ENCODE peak calls at places on chromosome 19, in ten cellular contexts. C is body of pancreas; E is psoas muscle; U is CD4-positive, alpha-beta memory T cell; R is testis; D is lower lobe of right lung; F is colonic mucosa; Z is A673; W is cardiac muscle cell; V is tibial artery. G is an unnamed sample. For H3K4me1, the result is how much of the 10 kb centered on the place peaks cover.

GRCh38 chr19:55479451-55480230 is 3.2 kb downstream of the ZNF628 start:
- DNase-seq in C (peak), E (no peak), U (no peak), R (no peak), D (no peak), F (no peak), Z (no peak), W (no peak), V (no peak), G (no peak)

GRCh38 chr19:44741841-44742352 is 6.6 kb upstream of the BCL3 start:
- DNase-seq in C (peak), E (peak), U (no peak), R (peak), D (peak), F (peak), Z (peak), W (no peak), V (peak), G (peak)

GRCh38 chr19:46718157-46718933 is 1.4 kb upstream of the PRKD2 start:
- DNase-seq in C (no peak), E (no peak), U (peak), R (no peak), D (no peak), F (peak), Z (no peak), W (no peak), V (no peak), G (no peak)

GRCh38 chr19:29643361-29643935 is 21.8 kb upstream of the PLEKHF1 start:
- DNase-seq in C (no peak), E (no peak), U (no peak), R (no peak), D (peak), F (no peak), Z (no peak), W (no peak), V (no peak), G (no peak)

GRCh38 chr19:32041681-32042292 is 303.6 kb upstream of the ZNF507 start:
- DNase-seq in C (peak), E (peak), U (no peak), R (peak), D (no peak), F (peak), Z (peak), W (peak), V (no peak), G (peak)

GRCh38 chr19:36210497-36210896 is 4.0 kb downstream of the ZNF565 start:
- DNase-seq in C (no peak), E (no peak), U (no peak), R (no peak), D (no peak), F (no peak), Z (no peak), W (no peak), V (no peak), G (no peak)

GRCh38 chr19:55594996-55595530 is 4.3 kb downstream of the FIZ1 start:
- DNase-seq in C (no peak), E (no peak), U (no peak), R (no peak), D (no peak), F (no peak), Z (no peak), W (no peak), V (no peak), G (no peak)

GRCh38 chr19:49475995-49476880 is 2.2 kb downstream of the FLT3LG start:
- DNase-seq in C (no peak), E (peak), U (peak), R (no peak), D (no peak), F (peak), Z (peak), W (peak), V (no peak), G (no peak)

GRCh38 chr19:27689734-27690241 is 1523.2 kb downstream of the UQCRFS1 start:
- DNase-seq in C (no peak), E (no peak), U (no peak), R (no peak), D (no peak), F (no peak), Z (no peak), W (no peak), V (no peak), G (no peak)

GRCh38 chr19:55454787-55455243 is 6.6 kb downstream of the ISOC2 start:
- DNase-seq in C (no peak), E (no peak), U (peak), R (peak), D (no peak), F (no peak), Z (peak), W (peak), V (no peak), G (no peak)

GRCh38 chr19:48390188-48391099 is 907 bp downstream of the KDELR1 start:
- DNase-seq in C (peak), E (peak), U (peak), R (peak), D (peak), F (peak), Z (peak), W (peak), V (peak), G (peak)

GRCh38 chr19:13018037-13018914 is 23.0 kb downstream of the NFIX start:
- DNase-seq in C (no peak), E (peak), U (no peak), R (peak), D (no peak), F (no peak), Z (no peak), W (no peak), V (no peak), G (peak)

GRCh38 chr19:56875717-56876116 is 35.2 kb upstream of the PEG3 start:
- DNase-seq in C (no peak), E (no peak), U (no peak), R (no peak), D (no peak), F (no peak), Z (no peak), W (no peak), V (no peak), G (no peak)

GRCh38 chr19:3778899-3779723 is 7.1 kb downstream of the MATK start:
- DNase-seq in C (no peak), E (no peak), U (no peak), R (no peak), D (no peak), F (no peak), Z (no peak), W (no peak), V (no peak), G (no peak)

GRCh38 chr19:4380254-4380727 is 20.1 kb downstream of the SH3GL1 start:
- DNase-seq in C (peak), E (peak), U (peak), R (peak), D (peak), F (no peak), Z (no peak), W (no peak), V (no peak), G (peak)

GRCh38 chr19:35380450-35381124 is 9.7 kb downstream of the GPR42 start:
- DNase-seq in C (no peak), E (no peak), U (no peak), R (no peak), D (no peak), F (no peak), Z (no peak), W (peak), V (no peak), G (no peak)

GRCh38 chr19:55867101-55867500 is 30.8 kb downstream of the NLRP4 start:
- DNase-seq in C (no peak), E (no peak), U (no peak), R (no peak), D (no peak), F (no peak), Z (no peak), W (no peak), V (no peak), G (no peak)

GRCh38 chr19:55369651-55370304 is 485 bp downstream of the IL11 start:
- DNase-seq in C (no peak), E (no peak), U (no peak), R (peak), D (peak), F (no peak), Z (peak), W (peak), V (no peak), G (no peak)

GRCh38 chr19:49469828-49470614 is 4.0 kb upstream of the FLT3LG start:
- DNase-seq in C (no peak), E (no peak), U (peak), R (no peak), D (no peak), F (no peak), Z (no peak), W (no peak), V (no peak), G (no peak)

GRCh38 chr19:15197275-15198005 is 3.4 kb downstream of the NOTCH3 start:
- DNase-seq in C (no peak), E (no peak), U (no peak), R (no peak), D (no peak), F (no peak), Z (no peak), W (no peak), V (no peak), G (no peak)

GRCh38 chr19:17671906-17672305 is 16.2 kb downstream of the UNC13A start:
- DNase-seq in C (no peak), E (no peak), U (no peak), R (peak), D (no peak), F (no peak), Z (peak), W (peak), V (no peak), G (no peak)

GRCh38 chr19:17306285-17306714 is 628 bp downstream of the MRPL34 start:
- DNase-seq in C (no peak), E (no peak), U (no peak), R (no peak), D (no peak), F (no peak), Z (no peak), W (peak), V (no peak), G (no peak)

DNA sequence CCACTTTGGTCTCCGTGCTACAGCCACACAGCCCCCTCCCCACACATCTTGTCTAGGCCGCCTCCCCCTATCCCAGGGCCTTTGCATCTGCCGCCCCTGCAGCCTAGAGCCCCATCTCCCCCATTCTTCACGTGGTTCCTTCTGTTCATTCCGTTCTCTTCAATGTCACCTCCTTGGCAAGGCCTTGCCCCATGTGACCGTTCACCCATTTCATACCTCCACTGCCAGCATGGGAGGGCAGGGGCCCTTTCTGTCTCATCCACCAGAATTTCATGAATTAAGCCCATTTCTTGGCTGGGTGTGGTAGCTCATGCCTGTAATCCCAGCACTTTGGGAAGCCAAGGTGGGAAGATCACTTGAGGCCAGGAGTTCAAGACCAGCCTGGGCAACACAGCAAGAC is 15.7 kb upstream of the HNRNPM start:
- DNase-seq in C (no peak), E (no peak), U (no peak), R (no peak), D (no peak), F (no peak), Z (no peak), W (no peak), V (no peak), G (no peak)
- H3K4me3 ChIP-seq in C (no peak), E (no peak), U (no peak), R (no peak), D (no peak), F (no peak), Z (no peak), W (no peak), V (no peak), G (no peak)

DNA sequence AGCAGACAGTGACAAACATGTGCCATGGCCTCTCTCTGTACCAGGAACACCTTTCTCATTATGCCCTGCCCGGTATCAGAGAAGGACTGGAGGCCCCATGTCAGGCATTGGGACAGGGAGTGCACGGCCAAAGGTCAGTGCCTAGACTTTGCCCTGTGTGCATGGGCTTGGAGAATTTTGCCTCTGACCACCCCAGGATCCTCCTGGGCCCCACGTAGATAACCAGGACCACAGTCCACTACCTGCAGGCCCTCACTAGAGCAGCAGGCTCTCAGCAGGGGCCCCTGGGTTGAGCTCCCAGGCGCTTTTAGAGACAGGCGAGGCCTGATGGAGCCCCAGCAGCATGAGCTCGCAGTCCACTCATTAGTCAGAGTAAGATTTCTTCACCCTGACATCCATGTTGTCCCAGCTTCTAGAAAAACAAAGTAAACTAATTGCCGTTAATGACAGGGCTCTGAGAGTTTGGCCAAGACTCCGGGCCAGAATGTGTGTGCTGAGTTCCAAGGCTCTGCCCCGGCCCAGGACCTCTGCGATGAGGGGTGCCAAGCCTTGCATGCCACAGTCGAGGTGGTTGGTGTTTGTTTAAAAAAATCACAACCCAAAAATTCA is 42.7 kb downstream of the CAPN12 start:
- DNase-seq in C (no peak), E (no peak), U (no peak), R (no peak), D (no peak), F (peak), Z (no peak), W (no peak), V (peak), G (no peak)
- H3K4me1 ChIP-seq in C (half or more), E (under half), U (under half), R (under half), D (half or more), F (under half), Z (under half), W (under half), V (half or more), G (half or more)

GRCh38 chr19:11069451-11070009 is 19.7 kb upstream of the LDLR start:
- DNase-seq in C (no peak), E (no peak), U (no peak), R (no peak), D (peak), F (no peak), Z (no peak), W (no peak), V (no peak), G (no peak)

GRCh38 chr19:11078893-11079292 is 10.4 kb upstream of the LDLR start:
- DNase-seq in C (no peak), E (no peak), U (no peak), R (no peak), D (no peak), F (no peak), Z (no peak), W (no peak), V (no peak), G (no peak)

GRCh38 chr19:11070123-11070522 is 19.1 kb upstream of the LDLR start:
- DNase-seq in C (no peak), E (no peak), U (no peak), R (no peak), D (no peak), F (no peak), Z (no peak), W (no peak), V (no peak), G (no peak)

GRCh38 chr19:11073568-11073967 is 15.7 kb upstream of the LDLR start:
- DNase-seq in C (no peak), E (no peak), U (no peak), R (no peak), D (no peak), F (no peak), Z (no peak), W (no peak), V (no peak), G (no peak)
- H3K4me3 ChIP-seq in C (no peak), E (no peak), U (no peak), R (no peak), D (no peak), F (no peak), Z (no peak), W (no peak), V (no peak), G (no peak)

DNA sequence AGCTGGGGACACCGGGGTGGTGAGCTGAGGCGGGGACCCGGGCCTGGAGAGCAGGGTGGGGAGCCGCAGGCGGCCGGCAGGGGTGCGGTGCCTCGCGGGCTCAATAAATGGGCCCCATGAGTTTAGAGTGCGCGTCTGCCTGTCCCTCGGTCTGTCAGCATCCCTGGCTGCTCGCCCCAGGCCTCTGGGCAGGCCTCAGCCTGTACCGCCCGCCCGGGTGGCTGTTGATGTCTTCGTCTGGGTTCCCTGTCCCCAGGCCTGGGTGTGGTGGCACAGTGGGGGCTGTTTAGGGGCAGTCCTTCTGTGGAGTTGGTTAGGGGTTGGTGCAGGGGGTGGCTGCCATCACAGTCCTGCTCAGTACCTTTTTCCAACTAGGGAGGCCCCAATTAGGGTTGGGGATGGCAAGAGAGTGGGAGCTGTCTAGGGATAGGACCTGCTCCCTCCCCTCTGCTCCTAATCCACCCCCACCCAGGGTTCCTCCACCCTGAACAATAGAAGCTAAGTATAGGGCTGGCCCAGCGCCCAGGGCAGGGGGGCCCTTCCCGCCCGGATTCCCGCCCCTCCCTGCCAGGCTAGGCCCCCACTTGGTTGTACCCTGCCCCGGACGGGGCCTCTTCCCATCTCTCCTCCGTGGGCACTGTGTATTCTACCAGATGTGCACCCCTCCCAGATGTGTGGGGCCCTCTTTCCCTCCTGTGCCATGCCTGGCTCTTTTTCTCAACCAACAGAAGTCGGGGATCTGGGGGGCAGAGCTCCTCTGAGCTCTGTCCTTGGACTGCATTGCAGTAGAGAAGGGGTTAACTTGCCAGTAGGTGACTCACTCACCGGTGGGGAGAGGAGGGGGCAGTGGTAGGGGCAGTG is 12.4 kb downstream of the CIC start:
- DNase-seq in C (peak), E (peak), U (peak), R (peak), D (no peak), F (peak), Z (peak), W (peak), V (peak), G (peak)
- H3K4me1 ChIP-seq in C (half or more), E (half or more), U (half or more), R (half or more), D (half or more), F (under half), Z (half or more), W (half or more), V (half or more), G (half or more)

DNA sequence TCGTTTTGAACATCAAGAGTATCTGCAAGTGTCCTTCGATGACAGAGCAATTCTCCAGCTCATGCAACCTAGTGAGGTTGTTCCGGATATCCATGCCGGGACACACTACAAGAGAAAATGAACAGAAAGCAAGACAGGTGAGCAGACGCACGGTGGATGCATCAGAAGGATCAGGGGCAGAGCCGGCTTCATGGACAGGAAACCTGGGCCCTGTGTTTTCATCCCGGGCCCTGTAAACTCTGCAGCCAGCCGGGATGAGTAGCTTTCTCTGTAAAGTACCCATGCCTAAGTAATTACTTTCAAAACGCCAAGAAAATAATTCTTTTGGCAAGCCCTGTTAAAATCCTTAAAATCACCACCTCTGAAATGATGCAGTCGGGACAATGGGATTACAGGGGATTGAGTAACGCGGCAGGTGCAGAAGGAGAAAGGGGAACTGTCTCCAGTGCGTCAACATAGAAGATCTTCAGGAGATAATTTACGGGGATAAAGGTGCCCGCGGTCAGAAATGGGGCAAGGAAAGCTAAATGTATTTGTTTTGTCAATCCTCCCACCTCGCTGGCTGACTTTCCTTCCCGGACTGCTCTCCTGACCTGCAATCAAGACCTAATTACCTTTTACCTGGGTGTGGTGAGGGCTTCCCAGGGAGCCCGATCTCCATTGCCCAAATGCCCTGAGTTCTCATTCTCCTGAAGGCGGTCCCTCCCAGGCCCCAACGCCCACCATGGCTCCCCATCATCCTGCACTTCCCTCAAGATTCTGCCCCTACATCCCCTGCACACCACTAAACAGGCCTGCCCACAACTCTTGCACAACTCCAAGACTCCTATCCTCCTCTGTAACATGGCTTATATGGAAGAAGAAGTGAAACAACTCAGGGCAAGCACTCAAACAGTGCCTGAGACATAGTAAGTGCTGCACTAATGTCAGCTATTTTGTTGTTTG is 26.1 kb downstream of the INSR start:
- DNase-seq in C (no peak), E (no peak), U (no peak), R (no peak), D (peak), F (peak), Z (no peak), W (no peak), V (no peak), G (no peak)
- H3K4me3 ChIP-seq in C (no peak), E (no peak), U (no peak), R (peak), D (no peak), F (no peak), Z (no peak), W (no peak), V (no peak), G (no peak)

GRCh38 chr19:34319230-34319585 is 45.8 kb upstream of the GPI start:
- DNase-seq in C (no peak), E (no peak), U (no peak), R (no peak), D (no peak), F (no peak), Z (no peak), W (no peak), V (no peak), G (no peak)
- H3K4me1 ChIP-seq in C (under half), E (half or more), U (under half), R (under half), D (under half), F (under half), Z (under half), W (under half), V (under half), G (half or more)

G was measured in left ventricle myocardium inferior.